ENCODE peak calls at places on chromosome 10, in ten cellular contexts. One of them, this sample, is unnamed.

GRCh38 chr10:89695307-89695706 is 6.1 kb upstream of the KIF20B start:
- DNase-seq in naive thymus-derived CD4-positive, alpha-beta T cell: no peak
- DNase-seq in GM23248: no peak
- DNase-seq in SJSA1: no peak
- DNase-seq in adipocyte: no peak
- DNase-seq in transverse colon: no peak
- DNase-seq in GM23338: peak; percentile 50
- DNase-seq in HCT116: no peak
- DNase-seq in HepG2: no peak
- DNase-seq in uterus: no peak
- DNase-seq in this sample: peak; percentile 53

GRCh38 chr10:63072951-63073350 is 60.2 kb upstream of the NRBF2 start:
- DNase-seq in naive thymus-derived CD4-positive, alpha-beta T cell: no peak
- DNase-seq in GM23248: no peak
- DNase-seq in SJSA1: no peak
- DNase-seq in adipocyte: no peak
- DNase-seq in transverse colon: no peak
- DNase-seq in GM23338: no peak
- DNase-seq in HCT116: no peak
- DNase-seq in HepG2: no peak
- DNase-seq in uterus: no peak
- DNase-seq in this sample: no peak

GRCh38 chr10:85873063-85873462 is 493.5 kb downstream of the GRID1 start:
- DNase-seq in naive thymus-derived CD4-positive, alpha-beta T cell: no peak
- DNase-seq in GM23248: no peak
- DNase-seq in SJSA1: no peak
- DNase-seq in adipocyte: no peak
- DNase-seq in transverse colon: no peak
- DNase-seq in GM23338: no peak
- DNase-seq in HCT116: no peak
- DNase-seq in HepG2: no peak
- DNase-seq in uterus: no peak
- DNase-seq in this sample: no peak

GRCh38 chr10:117107280-117107679 is 30.8 kb downstream of the VAX1 start:
- DNase-seq in naive thymus-derived CD4-positive, alpha-beta T cell: no peak
- DNase-seq in GM23248: no peak
- DNase-seq in SJSA1: no peak
- DNase-seq in adipocyte: no peak
- DNase-seq in transverse colon: no peak
- DNase-seq in GM23338: no peak
- DNase-seq in HCT116: no peak
- DNase-seq in HepG2: no peak
- DNase-seq in uterus: no peak
- DNase-seq in this sample: no peak

GRCh38 chr10:49748006-49748405 is 14.1 kb downstream of the OGDHL start:
- DNase-seq in naive thymus-derived CD4-positive, alpha-beta T cell: no peak
- DNase-seq in GM23248: no peak
- DNase-seq in SJSA1: no peak
- DNase-seq in adipocyte: no peak
- DNase-seq in transverse colon: no peak
- DNase-seq in GM23338: no peak
- DNase-seq in HCT116: no peak
- DNase-seq in HepG2: no peak
- DNase-seq in uterus: no peak
- DNase-seq in this sample: no peak

GRCh38 chr10:23158370-23158769 is 33.7 kb upstream of the PTF1A start:
- DNase-seq in naive thymus-derived CD4-positive, alpha-beta T cell: peak; percentile 24
- DNase-seq in GM23248: peak; percentile 73
- DNase-seq in SJSA1: peak; percentile 47
- DNase-seq in adipocyte: peak; percentile 81
- DNase-seq in transverse colon: peak; percentile 27
- DNase-seq in GM23338: peak; percentile 88
- DNase-seq in HCT116: peak; percentile 47
- DNase-seq in HepG2: peak; percentile 55
- DNase-seq in uterus: peak; percentile 20
- DNase-seq in this sample: no peak

GRCh38 chr10:33804534-33804933 is 470.1 kb upstream of the NRP1 start:
- DNase-seq in naive thymus-derived CD4-positive, alpha-beta T cell: no peak
- DNase-seq in GM23248: no peak
- DNase-seq in SJSA1: no peak
- DNase-seq in adipocyte: no peak
- DNase-seq in transverse colon: no peak
- DNase-seq in GM23338: no peak
- DNase-seq in HCT116: no peak
- DNase-seq in HepG2: no peak
- DNase-seq in uterus: peak; percentile 35
- DNase-seq in this sample: no peak

GRCh38 chr10:127922675-127923366 is 15.9 kb downstream of the PTPRE start:
- DNase-seq in naive thymus-derived CD4-positive, alpha-beta T cell: no peak
- DNase-seq in GM23248: peak; percentile 88
- DNase-seq in SJSA1: peak; percentile 84
- DNase-seq in adipocyte: no peak
- DNase-seq in transverse colon: peak; percentile 27
- DNase-seq in GM23338: no peak
- DNase-seq in HCT116: peak; percentile 83
- DNase-seq in HepG2: peak; percentile 9
- DNase-seq in uterus: peak; percentile 32
- DNase-seq in this sample: no peak

GRCh38 chr10:1412531-1413189 is 324.7 kb downstream of the ADARB2 start:
- DNase-seq in naive thymus-derived CD4-positive, alpha-beta T cell: no peak
- DNase-seq in GM23248: no peak
- DNase-seq in SJSA1: no peak
- DNase-seq in adipocyte: no peak
- DNase-seq in transverse colon: no peak
- DNase-seq in GM23338: no peak
- DNase-seq in HCT116: no peak
- DNase-seq in HepG2: no peak
- DNase-seq in uterus: no peak
- DNase-seq in this sample: no peak

GRCh38 chr10:3172081-3172445 is 519 bp downstream of the PITRM1 start:
- DNase-seq in naive thymus-derived CD4-positive, alpha-beta T cell: no peak
- DNase-seq in GM23248: peak; percentile 89
- DNase-seq in SJSA1: no peak
- DNase-seq in adipocyte: peak; percentile 78
- DNase-seq in transverse colon: peak; percentile 31
- DNase-seq in GM23338: peak; percentile 15
- DNase-seq in HCT116: peak; percentile 6
- DNase-seq in HepG2: peak; percentile 9
- DNase-seq in uterus: no peak
- DNase-seq in this sample: no peak

GRCh38 chr10:91024541-91024940 is 103.7 kb upstream of the ANKRD1 start:
- DNase-seq in naive thymus-derived CD4-positive, alpha-beta T cell: no peak
- DNase-seq in GM23248: no peak
- DNase-seq in SJSA1: no peak
- DNase-seq in adipocyte: no peak
- DNase-seq in transverse colon: no peak
- DNase-seq in GM23338: no peak
- DNase-seq in HCT116: no peak
- DNase-seq in HepG2: no peak
- DNase-seq in uterus: no peak
- DNase-seq in this sample: no peak

GRCh38 chr10:122696687-122697086 is 3.0 kb downstream of the C10orf120 start:
- DNase-seq in naive thymus-derived CD4-positive, alpha-beta T cell: no peak
- DNase-seq in GM23248: no peak
- DNase-seq in SJSA1: no peak
- DNase-seq in adipocyte: no peak
- DNase-seq in transverse colon: no peak
- DNase-seq in GM23338: no peak
- DNase-seq in HCT116: no peak
- DNase-seq in HepG2: no peak
- DNase-seq in uterus: no peak
- DNase-seq in this sample: no peak

DNA sequence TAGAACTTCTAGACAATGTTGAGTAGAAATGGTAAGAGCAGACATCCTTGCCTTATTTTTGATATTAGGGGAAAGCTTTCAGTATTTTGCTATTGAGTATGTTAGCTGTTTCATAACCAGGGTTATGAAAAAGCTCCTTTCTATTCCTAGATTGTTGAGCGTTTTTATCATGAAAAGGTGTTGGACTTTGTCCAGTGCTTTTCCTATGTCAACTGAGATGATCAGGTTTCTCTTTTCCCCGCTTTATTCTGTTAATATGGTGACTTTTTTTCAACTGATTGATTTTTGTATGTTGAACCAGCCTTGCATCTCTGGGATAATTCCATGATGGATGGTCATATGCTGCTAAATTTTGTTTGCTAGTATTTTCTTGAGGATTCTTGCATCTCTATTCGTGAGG is 58.5 kb downstream of the LCOR start:
- DNase-seq in naive thymus-derived CD4-positive, alpha-beta T cell: no peak
- DNase-seq in GM23248: no peak
- DNase-seq in SJSA1: no peak
- DNase-seq in adipocyte: no peak
- DNase-seq in transverse colon: no peak
- DNase-seq in GM23338: no peak
- DNase-seq in HCT116: no peak
- DNase-seq in HepG2: peak; percentile 90
- DNase-seq in uterus: no peak
- DNase-seq in this sample: no peak
- H3K36me3 ChIP-seq in naive thymus-derived CD4-positive, alpha-beta T cell: peaks cover 21% of the 10 kb centered on the region
- H3K36me3 ChIP-seq in GM23248: peaks cover 5% of the 10 kb centered on the region
- H3K36me3 ChIP-seq in SJSA1: peaks cover 13% of the 10 kb centered on the region
- H3K36me3 ChIP-seq in adipocyte: peaks cover 6% of the 10 kb centered on the region
- H3K36me3 ChIP-seq in transverse colon: peaks cover 4% of the 10 kb centered on the region
- H3K36me3 ChIP-seq in GM23338: no peaks in the 10 kb centered on the region
- H3K36me3 ChIP-seq in HCT116: no peaks in the 10 kb centered on the region
- H3K36me3 ChIP-seq in HepG2: no peaks in the 10 kb centered on the region
- H3K36me3 ChIP-seq in uterus: no peaks in the 10 kb centered on the region
- H3K36me3 ChIP-seq in this sample: no peaks in the 10 kb centered on the region

DNA sequence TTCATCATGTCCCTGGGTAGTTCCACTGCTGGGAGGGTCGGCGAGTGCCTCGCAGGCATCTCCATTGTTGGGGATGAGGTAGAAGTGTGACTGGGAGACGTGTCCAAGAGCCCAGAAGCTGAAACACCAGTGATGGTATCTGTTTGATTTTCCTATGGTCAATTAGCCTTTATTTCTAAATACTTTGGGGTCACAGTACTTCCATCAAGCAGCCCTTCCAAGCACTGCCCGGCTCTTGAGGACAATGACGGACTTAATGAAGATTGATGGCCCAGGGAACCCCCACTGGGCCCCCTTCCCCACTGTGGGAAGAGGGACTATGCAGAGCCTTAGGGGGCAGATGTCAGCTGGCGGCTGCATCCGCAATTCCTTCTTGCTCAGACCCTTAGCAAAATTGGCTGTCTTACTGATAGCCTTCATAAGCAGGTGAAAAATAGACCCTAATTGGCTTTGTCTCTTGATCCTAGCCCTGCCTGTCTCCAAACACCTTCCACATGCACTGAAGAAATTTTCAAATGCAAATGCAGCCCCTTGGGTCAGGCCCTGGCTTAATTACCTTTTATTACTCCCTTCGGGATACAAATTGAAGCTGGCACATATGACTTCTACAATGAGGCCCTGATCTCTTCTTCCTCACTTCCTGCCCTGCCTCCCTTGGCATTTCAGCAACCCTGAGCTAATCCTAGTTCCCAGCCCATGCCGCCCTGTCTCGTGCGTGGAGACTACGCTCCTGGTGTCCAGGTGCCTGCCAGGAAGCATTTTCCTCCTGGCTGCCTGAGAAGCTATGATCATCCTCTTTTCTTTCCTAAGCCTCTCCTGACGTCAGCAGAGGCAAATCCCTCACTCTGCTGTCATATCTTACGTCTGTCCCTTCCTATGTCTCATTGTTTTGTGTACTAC is 124.6 kb upstream of the GDF10 start:
- DNase-seq in naive thymus-derived CD4-positive, alpha-beta T cell: no peak
- DNase-seq in GM23248: no peak
- DNase-seq in SJSA1: no peak
- DNase-seq in adipocyte: no peak
- DNase-seq in transverse colon: no peak
- DNase-seq in GM23338: no peak
- DNase-seq in HCT116: no peak
- DNase-seq in HepG2: no peak
- DNase-seq in uterus: no peak
- DNase-seq in this sample: no peak
- H3K36me3 ChIP-seq in naive thymus-derived CD4-positive, alpha-beta T cell: no peaks in the 10 kb centered on the region
- H3K36me3 ChIP-seq in GM23248: no peaks in the 10 kb centered on the region
- H3K36me3 ChIP-seq in SJSA1: no peaks in the 10 kb centered on the region
- H3K36me3 ChIP-seq in adipocyte: no peaks in the 10 kb centered on the region
- H3K36me3 ChIP-seq in transverse colon: no peaks in the 10 kb centered on the region
- H3K36me3 ChIP-seq in GM23338: no peaks in the 10 kb centered on the region
- H3K36me3 ChIP-seq in HCT116: no peaks in the 10 kb centered on the region
- H3K36me3 ChIP-seq in HepG2: no peaks in the 10 kb centered on the region
- H3K36me3 ChIP-seq in uterus: no peaks in the 10 kb centered on the region
- H3K36me3 ChIP-seq in this sample: no peaks in the 10 kb centered on the region

DNA sequence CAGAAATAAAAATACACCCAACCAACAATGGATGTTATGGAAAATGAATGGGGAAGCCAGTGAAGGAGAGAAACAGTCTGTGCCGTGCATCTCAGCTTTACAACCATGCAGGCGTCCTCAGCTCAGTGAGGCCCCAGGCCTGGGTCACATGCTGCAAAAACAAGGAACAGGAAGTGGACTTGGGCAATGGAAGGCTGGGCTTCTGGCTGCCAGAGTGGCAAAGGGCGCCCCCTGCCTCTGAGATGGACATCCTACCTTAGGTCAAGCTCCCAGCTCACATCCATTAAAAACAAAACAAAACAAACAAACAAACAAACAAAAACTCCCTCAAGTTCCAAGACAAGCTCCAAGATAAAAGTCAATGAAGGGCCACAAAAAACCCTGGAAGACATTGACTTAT is 54.7 kb upstream of the AFAP1L2 start:
- DNase-seq in naive thymus-derived CD4-positive, alpha-beta T cell: no peak
- DNase-seq in GM23248: peak; percentile 24
- DNase-seq in SJSA1: peak; percentile 10
- DNase-seq in adipocyte: peak; percentile 8
- DNase-seq in transverse colon: peak; percentile 50
- DNase-seq in GM23338: peak; percentile 85
- DNase-seq in HCT116: peak; percentile 33
- DNase-seq in HepG2: peak; percentile 8
- DNase-seq in uterus: no peak
- DNase-seq in this sample: peak; percentile 60
- H3K36me3 ChIP-seq in naive thymus-derived CD4-positive, alpha-beta T cell: peaks cover 78% of the 10 kb centered on the region
- H3K36me3 ChIP-seq in GM23248: no peaks in the 10 kb centered on the region
- H3K36me3 ChIP-seq in SJSA1: no peaks in the 10 kb centered on the region
- H3K36me3 ChIP-seq in adipocyte: peaks cover 17% of the 10 kb centered on the region
- H3K36me3 ChIP-seq in transverse colon: no peaks in the 10 kb centered on the region
- H3K36me3 ChIP-seq in GM23338: no peaks in the 10 kb centered on the region
- H3K36me3 ChIP-seq in HCT116: peaks cover 3% of the 10 kb centered on the region
- H3K36me3 ChIP-seq in HepG2: peaks cover 53% of the 10 kb centered on the region
- H3K36me3 ChIP-seq in uterus: no peaks in the 10 kb centered on the region
- H3K36me3 ChIP-seq in this sample: no peaks in the 10 kb centered on the region

DNA sequence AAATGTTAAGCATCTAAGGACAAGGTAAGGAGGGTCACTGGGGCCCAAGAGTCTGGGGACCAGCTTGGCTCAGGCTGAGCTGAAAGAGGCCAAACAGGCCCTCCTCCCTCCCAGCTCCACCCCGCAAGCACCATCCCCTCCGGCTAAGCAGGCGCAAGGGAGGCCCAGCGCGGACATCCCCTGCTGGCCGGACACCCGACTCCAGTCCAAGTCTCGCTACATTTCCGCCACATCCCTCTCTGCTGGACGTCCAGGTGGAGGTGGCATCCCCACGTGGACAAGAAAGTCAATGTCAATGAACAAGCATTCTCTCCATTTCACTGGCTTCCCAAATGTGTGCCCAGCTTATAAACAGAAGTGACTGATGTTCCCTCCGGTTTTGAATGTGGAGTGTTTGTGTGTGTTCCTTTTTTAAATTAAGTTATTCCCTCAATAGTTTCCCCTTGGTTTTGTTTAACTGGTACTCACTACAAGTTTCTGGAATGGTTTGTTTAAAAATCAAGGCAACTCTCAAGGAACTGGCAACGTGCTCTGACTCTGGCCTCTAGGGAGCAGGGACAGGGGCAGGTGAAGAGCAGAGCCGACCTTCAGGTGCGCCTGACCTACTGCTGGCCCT is 35.4 kb downstream of the PSAP start:
- DNase-seq in naive thymus-derived CD4-positive, alpha-beta T cell: no peak
- DNase-seq in GM23248: no peak
- DNase-seq in SJSA1: no peak
- DNase-seq in adipocyte: no peak
- DNase-seq in transverse colon: no peak
- DNase-seq in GM23338: no peak
- DNase-seq in HCT116: no peak
- DNase-seq in HepG2: no peak
- DNase-seq in uterus: no peak
- DNase-seq in this sample: no peak
- H3K36me3 ChIP-seq in naive thymus-derived CD4-positive, alpha-beta T cell: peaks cover 61% of the 10 kb centered on the region
- H3K36me3 ChIP-seq in GM23248: peaks cover 28% of the 10 kb centered on the region
- H3K36me3 ChIP-seq in SJSA1: peaks cover 53% of the 10 kb centered on the region
- H3K36me3 ChIP-seq in adipocyte: peaks cover 69% of the 10 kb centered on the region
- H3K36me3 ChIP-seq in transverse colon: peaks cover 36% of the 10 kb centered on the region
- H3K36me3 ChIP-seq in GM23338: peaks cover 31% of the 10 kb centered on the region
- H3K36me3 ChIP-seq in HCT116: peaks cover 37% of the 10 kb centered on the region
- H3K36me3 ChIP-seq in HepG2: peaks cover 52% of the 10 kb centered on the region
- H3K36me3 ChIP-seq in uterus: no peaks in the 10 kb centered on the region
- H3K36me3 ChIP-seq in this sample: peaks cover 14% of the 10 kb centered on the region